ENCODE peak calls at places on chromosomes 3 and 15, in five cellular contexts. One of them, this sample, is unnamed.

GRCh38 chr3:28994161-28994905 is 286.5 kb upstream of the RBMS3 start:
- DNase-seq in IMR-90: no peak
- DNase-seq in SK-N-SH: no peak
- DNase-seq in K562: no peak
- DNase-seq in GM12878: no peak
- DNase-seq in this sample: no peak

GRCh38 chr3:50322386-50323091 is at the start of gene HYAL2:
- DNase-seq in IMR-90: no peak
- DNase-seq in SK-N-SH: no peak
- DNase-seq in K562: no peak
- DNase-seq in GM12878: no peak
- DNase-seq in this sample: no peak

GRCh38 chr3:101903426-101903825 is 54.1 kb downstream of the NFKBIZ start:
- DNase-seq in IMR-90: peak
- DNase-seq in SK-N-SH: no peak
- DNase-seq in K562: no peak
- DNase-seq in GM12878: no peak
- DNase-seq in this sample: no peak

GRCh38 chr15:31062310-31062964 is 39.1 kb downstream of the TRPM1 start:
- DNase-seq in IMR-90: no peak
- DNase-seq in SK-N-SH: no peak
- DNase-seq in K562: no peak
- DNase-seq in GM12878: no peak
- DNase-seq in this sample: no peak

GRCh38 chr15:59594493-59594942 is 17.1 kb upstream of the GCNT3 start:
- DNase-seq in IMR-90: peak
- DNase-seq in SK-N-SH: no peak
- DNase-seq in K562: no peak
- DNase-seq in GM12878: no peak
- DNase-seq in this sample: peak

GRCh38 chr3:120427201-120427600 is 23.6 kb downstream of the FSTL1 start:
- DNase-seq in IMR-90: no peak
- DNase-seq in SK-N-SH: no peak
- DNase-seq in K562: no peak
- DNase-seq in GM12878: no peak
- DNase-seq in this sample: no peak

GRCh38 chr3:174581551-174581950 is 277.6 kb upstream of the NAALADL2 start:
- DNase-seq in IMR-90: no peak
- DNase-seq in SK-N-SH: no peak
- DNase-seq in K562: no peak
- DNase-seq in GM12878: no peak
- DNase-seq in this sample: no peak

GRCh38 chr15:78035319-78035718 is 42.2 kb downstream of the TBC1D2B start:
- DNase-seq in IMR-90: no peak
- DNase-seq in SK-N-SH: no peak
- DNase-seq in K562: no peak
- DNase-seq in GM12878: no peak
- DNase-seq in this sample: no peak

DNA sequence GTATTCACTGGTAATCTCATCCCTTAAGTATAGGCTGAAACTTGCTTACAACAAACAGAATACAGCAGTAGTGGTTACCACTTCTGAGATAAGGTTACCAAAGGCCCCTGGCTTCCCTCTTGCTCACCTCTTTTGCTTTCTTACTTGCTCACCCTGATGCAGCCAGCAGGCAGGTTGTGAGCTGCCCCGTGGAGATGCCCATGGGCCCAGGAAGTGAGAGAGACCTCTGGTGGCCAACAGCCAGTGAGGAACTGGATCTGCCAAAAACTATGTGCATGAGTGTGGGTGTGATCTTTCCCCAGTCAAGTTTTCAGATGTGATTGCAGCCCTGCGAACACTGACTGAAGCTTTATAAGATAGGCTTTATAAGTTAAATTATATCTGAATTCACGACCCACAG is 48.7 kb downstream of the NMNAT3 start:
- DNase-seq in IMR-90: peak
- DNase-seq in SK-N-SH: no peak
- DNase-seq in K562: peak
- DNase-seq in GM12878: no peak
- DNase-seq in this sample: peak
- TF ChIP-seq RCOR1 in IMR-90: no peak
- TF ChIP-seq RCOR1 in SK-N-SH: no peak
- TF ChIP-seq RCOR1 in K562: no peak
- TF ChIP-seq RCOR1 in GM12878: no peak
- TF ChIP-seq RCOR1 in this sample: no peak

GRCh38 chr15:28995721-28996120 is 109.9 kb downstream of the APBA2 start:
- DNase-seq in IMR-90: no peak
- DNase-seq in SK-N-SH: no peak
- DNase-seq in K562: no peak
- DNase-seq in GM12878: no peak
- DNase-seq in this sample: no peak
- TF ChIP-seq RCOR1 in IMR-90: no peak
- TF ChIP-seq RCOR1 in SK-N-SH: no peak
- TF ChIP-seq RCOR1 in K562: no peak
- TF ChIP-seq RCOR1 in GM12878: no peak
- TF ChIP-seq RCOR1 in this sample: no peak

DNA sequence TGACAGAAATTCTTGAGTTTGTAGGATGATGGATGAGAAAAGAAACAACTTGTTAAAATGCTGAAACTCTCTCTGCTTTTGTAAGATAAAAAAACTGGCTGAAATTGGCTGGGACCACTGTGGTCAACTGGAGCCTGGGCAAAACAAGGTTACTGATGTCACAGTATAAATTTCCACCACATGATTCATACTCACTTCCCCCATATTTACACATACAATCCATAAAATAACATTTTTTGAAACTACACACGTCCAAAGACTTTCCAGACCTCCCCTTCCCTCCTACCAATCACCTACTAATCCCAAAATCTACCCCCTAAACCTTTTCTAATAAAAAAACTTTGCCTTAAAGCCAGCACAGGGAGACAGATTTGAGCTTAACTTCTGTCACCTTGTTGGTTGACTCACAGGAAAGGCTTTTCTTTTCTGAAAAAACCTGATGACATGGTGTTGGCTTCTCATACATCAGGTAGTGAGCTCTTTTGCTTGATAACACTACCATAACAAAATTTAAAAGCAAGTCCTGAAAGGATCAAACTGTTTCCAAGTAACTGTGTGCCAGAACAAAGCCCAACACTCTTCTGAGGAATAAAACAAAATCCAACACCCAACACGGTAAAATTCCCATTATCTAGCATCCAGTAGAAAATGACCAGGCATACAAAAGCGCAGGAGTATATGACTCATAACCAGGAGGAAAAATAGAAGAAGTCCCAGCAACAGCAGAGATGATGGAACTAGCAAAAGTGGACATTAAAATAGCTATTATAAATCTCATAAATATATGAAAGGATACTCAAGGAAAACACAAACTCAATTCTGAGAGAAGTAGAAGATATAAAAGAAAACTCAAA is 87.3 kb upstream of the SNRK start:
- DNase-seq in IMR-90: peak
- DNase-seq in SK-N-SH: no peak
- DNase-seq in K562: no peak
- DNase-seq in GM12878: no peak
- DNase-seq in this sample: no peak
- TF ChIP-seq RCOR1 in IMR-90: no peak
- TF ChIP-seq RCOR1 in SK-N-SH: no peak
- TF ChIP-seq RCOR1 in K562: no peak
- TF ChIP-seq RCOR1 in GM12878: no peak
- TF ChIP-seq RCOR1 in this sample: no peak

GRCh38 chr3:155743616-155744015 is 1.3 kb downstream of the PLCH1 start:
- DNase-seq in IMR-90: no peak
- DNase-seq in SK-N-SH: peak
- DNase-seq in K562: no peak
- DNase-seq in GM12878: no peak
- DNase-seq in this sample: no peak
- TF ChIP-seq RCOR1 in IMR-90: no peak
- TF ChIP-seq RCOR1 in SK-N-SH: no peak
- TF ChIP-seq RCOR1 in K562: no peak
- TF ChIP-seq RCOR1 in GM12878: no peak
- TF ChIP-seq RCOR1 in this sample: no peak

GRCh38 chr15:47718474-47719440 is 1.5 kb downstream of the SEMA6D start:
- DNase-seq in IMR-90: peak
- DNase-seq in SK-N-SH: peak
- DNase-seq in K562: peak
- DNase-seq in GM12878: no peak
- DNase-seq in this sample: no peak
- TF ChIP-seq RCOR1 in IMR-90: no peak
- TF ChIP-seq RCOR1 in SK-N-SH: no peak
- TF ChIP-seq RCOR1 in K562: no peak
- TF ChIP-seq RCOR1 in GM12878: no peak
- TF ChIP-seq RCOR1 in this sample: no peak